ENCODE peak calls at places on chromosomes 12 and 14, in five cellular contexts. A, O, Q, H and S are unnamed samples.

GRCh38 chr14:101068958-101069549 is 165.5 kb upstream of the RTL1 start:
- DNase-seq in A (peak; percentile 29), O (no peak), Q (no peak), H (no peak), S (no peak)

GRCh38 chr14:95339301-95339865 is 19.7 kb upstream of the CLMN start:
- DNase-seq in A (no peak), O (no peak), Q (peak; percentile 44), H (no peak), S (no peak)

GRCh38 chr14:74035556-74035955 is 16.4 kb downstream of the BBOF1 start:
- DNase-seq in A (no peak), O (no peak), Q (no peak), H (no peak), S (no peak)

GRCh38 chr12:92467886-92468285 is 234.9 kb upstream of the PLEKHG7 start:
- DNase-seq in A (no peak), O (no peak), Q (no peak), H (no peak), S (no peak)

GRCh38 chr12:104694161-104694560 is 237.4 kb downstream of the CHST11 start:
- DNase-seq in A (no peak), O (no peak), Q (no peak), H (peak; percentile 61), S (no peak)

GRCh38 chr12:55019784-55020183 is at the start of gene NEUROD4:
- DNase-seq in A (no peak), O (peak; percentile 89), Q (no peak), H (peak; percentile 60), S (no peak)

GRCh38 chr14:97077253-97077653 is 280.1 kb downstream of the VRK1 start:
- DNase-seq in A (no peak), O (no peak), Q (peak; percentile 18), H (no peak), S (peak; percentile 60)

GRCh38 chr12:120076651-120077050 is 39.9 kb downstream of the RAB35 start:
- DNase-seq in A (no peak), O (no peak), Q (no peak), H (no peak), S (no peak)

GRCh38 chr14:55102141-55102547 is 26.9 kb upstream of the LGALS3 start:
- DNase-seq in A (peak; percentile 94), O (no peak), Q (peak; percentile 92), H (peak; percentile 89), S (peak; percentile 89)

GRCh38 chr12:78034025-78034424 is 203.3 kb downstream of the NAV3 start:
- DNase-seq in A (no peak), O (no peak), Q (no peak), H (no peak), S (no peak)

GRCh38 chr14:74663884-74664283 is 49.0 kb downstream of the AREL1 start:
- DNase-seq in A (no peak), O (no peak), Q (no peak), H (no peak), S (no peak)

GRCh38 chr12:20314325-20314724 is 54.0 kb upstream of the PDE3A start:
- DNase-seq in A (no peak), O (no peak), Q (no peak), H (no peak), S (no peak)

DNA sequence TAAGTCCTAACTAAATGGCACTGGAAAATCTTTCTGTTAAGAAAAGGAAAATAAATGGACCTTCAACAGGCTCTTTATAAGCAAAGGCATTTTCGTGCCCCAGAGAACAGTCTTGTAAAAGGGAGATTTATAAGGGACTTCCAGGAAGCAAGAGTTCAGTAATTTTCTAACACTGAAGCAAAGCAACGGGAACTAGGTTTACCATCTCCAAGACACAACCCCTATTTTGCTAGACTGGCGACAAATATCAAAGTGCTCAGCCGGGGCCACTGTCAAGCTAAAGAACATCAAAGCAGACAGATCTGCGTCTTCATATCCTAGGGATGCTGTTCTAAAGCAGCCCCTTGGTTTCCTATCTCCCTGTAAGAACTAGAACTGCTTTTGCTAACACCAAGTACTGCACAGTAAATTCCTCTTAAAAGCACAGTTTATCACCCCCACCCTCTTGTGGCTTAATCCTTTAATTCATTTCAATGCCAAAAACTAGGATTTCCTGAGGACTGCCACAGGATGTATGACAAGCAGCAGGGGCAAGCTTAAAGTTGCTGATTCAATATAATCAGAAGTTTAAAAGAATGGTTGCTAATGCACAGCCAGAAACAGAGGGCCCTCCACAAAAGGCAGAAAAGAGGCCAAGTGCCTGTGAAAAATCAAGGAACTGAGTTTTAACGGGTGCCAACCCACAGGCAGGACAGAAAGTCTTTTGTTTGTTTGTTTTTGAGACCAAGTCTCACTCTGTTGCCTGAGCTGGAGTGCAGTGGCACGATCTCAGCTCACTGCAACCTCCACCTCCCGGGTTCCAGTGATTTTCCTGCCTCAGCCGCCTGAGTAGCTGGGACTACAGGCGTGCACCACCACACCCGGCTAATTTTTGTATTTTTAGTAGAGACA is 44.0 kb upstream of the ISM2 start:
- DNase-seq in A (no peak), O (no peak), Q (no peak), H (no peak), S (no peak)
- H3K27ac ChIP-seq in A (no peak overlapping the region), O (no peak overlapping the region), Q (peak overlapping the region; percentile 7), H (no peak overlapping the region), S (peak overlapping the region; percentile 5)

GRCh38 chr12:34215893-34216285 is 193.6 kb downstream of the ALG10 start:
- DNase-seq in A (no peak), O (no peak), Q (no peak), H (no peak), S (no peak)

GRCh38 chr12:34212651-34213050 is 190.4 kb downstream of the ALG10 start:
- DNase-seq in A (no peak), O (no peak), Q (no peak), H (no peak), S (no peak)

GRCh38 chr12:34215213-34215892 is 193.1 kb downstream of the ALG10 start:
- DNase-seq in A (no peak), O (no peak), Q (no peak), H (no peak), S (no peak)

GRCh38 chr12:34210689-34211530 is 188.6 kb downstream of the ALG10 start:
- DNase-seq in A (no peak), O (no peak), Q (no peak), H (no peak), S (no peak)

DNA sequence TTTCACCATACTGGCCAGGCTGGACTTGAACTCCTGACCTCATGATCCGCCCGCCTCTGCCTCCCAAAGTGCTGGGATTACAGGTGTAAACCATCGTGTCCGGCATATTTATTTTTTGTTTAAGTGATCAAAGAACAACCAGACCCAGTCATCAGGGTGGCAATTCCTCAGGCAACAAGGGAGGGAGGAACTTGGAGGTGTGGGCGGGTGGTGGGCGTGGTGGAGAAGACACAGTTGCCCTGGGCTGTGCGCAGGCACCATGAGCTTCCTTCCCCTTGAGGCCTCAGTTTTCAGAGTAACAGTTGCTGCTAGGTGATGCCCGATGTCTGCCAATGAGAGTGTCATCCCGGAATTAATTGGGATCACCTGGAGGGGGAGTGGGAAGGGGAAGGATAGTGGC is 191.7 kb downstream of the ALG10 start:
- DNase-seq in A (no peak), O (no peak), Q (no peak), H (no peak), S (no peak)
- H3K9me3 ChIP-seq in A (no peaks in the 10 kb centered on the region), O (peaks cover 11% of the 10 kb centered on the region), Q (no peaks in the 10 kb centered on the region), H (no peaks in the 10 kb centered on the region), S (no peaks in the 10 kb centered on the region)

GRCh38 chr12:116196226-116196625 is 81.3 kb downstream of the MED13L start:
- DNase-seq in A (no peak), O (no peak), Q (no peak), H (no peak), S (no peak)
- H3K4me1 ChIP-seq in A (no peaks in the 10 kb centered on the region), O (peaks cover 1% of the 10 kb centered on the region), Q (peaks cover 3% of the 10 kb centered on the region), H (peaks cover 8% of the 10 kb centered on the region), S (peaks cover 48% of the 10 kb centered on the region)

GRCh38 chr14:104345316-104346111 is 207.1 kb downstream of the KIF26A start:
- DNase-seq in A (no peak), O (no peak), Q (no peak), H (no peak), S (no peak)
- H3K27ac ChIP-seq in A (no peak overlapping the region), O (no peak overlapping the region), Q (no peak overlapping the region), H (no peak overlapping the region), S (no peak overlapping the region)

DNA sequence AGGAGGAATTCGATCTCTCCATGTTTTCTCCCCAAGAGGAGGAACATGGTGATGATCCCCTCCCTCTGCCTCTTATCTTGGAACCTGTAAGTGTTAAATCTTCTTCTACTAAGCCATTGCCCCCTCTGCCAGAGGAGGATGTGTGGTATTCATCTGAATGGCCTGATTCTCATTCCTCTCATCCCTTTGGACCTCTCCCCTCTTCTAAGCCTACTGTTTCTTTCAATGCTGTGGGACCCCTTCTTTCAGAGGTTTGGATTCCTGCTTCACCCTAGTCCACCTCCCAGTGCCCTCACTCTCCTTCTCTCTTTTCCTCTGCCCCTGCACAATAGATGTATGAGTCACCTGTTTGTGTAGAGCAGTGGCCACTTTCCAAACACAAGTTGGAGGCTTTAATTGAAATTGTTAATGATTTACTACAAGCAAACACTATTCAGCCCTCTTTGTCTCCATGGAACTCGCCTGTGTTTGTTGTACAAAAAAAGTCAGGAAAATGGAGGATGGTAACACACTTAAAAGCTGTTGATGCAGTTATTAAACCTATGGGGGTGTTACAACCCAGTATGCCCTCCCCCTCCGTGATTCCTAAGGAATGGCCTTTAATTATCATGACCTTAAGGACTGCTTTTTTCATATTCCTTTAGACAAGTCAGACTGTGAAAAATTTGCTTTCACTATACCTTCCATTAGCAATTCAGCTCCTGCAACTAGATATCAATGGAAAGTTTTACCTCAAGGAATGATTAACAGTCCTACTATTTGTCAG is 192.1 kb upstream of the ALG10B start:
- DNase-seq in A (no peak), O (no peak), Q (no peak), H (peak; percentile 40), S (no peak)
- H3K9me3 ChIP-seq in A (peaks cover 5% of the 10 kb centered on the region), O (peaks cover 8% of the 10 kb centered on the region), Q (peaks cover 5% of the 10 kb centered on the region), H (no peaks in the 10 kb centered on the region), S (no peaks in the 10 kb centered on the region)

DNA sequence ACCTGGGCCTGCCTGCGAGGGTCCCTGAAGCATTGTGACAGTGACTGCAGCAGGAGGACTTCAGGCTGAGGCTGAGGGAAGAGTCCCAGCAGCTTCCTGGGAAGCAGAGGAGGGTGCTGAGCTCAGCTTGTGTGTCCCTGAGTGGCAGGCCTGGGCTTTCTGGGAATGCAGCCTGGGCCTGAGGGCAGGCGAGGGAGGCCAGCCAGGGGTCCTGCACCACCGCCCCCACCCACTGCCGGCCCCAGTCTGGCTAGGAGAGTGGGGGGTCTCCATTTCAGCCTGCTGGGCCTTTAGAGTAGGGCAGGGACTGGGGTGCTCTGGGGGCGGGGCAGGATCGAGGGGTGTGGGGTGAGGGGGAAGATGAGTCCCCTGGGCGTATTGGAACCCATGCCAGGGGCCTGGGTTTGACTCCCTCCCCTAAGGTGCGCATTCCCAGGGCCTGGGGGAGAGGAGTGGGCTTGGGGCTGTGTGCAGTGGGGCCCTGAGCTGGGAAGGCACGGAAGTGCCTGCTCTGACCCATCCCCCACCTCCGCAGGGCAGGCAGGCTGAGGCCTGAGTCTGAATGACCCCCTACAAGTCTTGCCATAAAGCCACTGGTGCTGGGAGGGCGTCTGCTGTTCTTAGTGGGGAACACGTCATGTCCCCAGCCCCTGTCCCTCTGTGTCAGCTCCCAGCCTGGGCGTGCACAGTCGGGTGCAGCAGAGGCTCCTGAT is 46.4 kb downstream of the KRT80 start:
- DNase-seq in A (no peak), O (no peak), Q (peak; percentile 37), H (no peak), S (no peak)
- H3K4me1 ChIP-seq in A (peaks cover 17% of the 10 kb centered on the region), O (peaks cover 9% of the 10 kb centered on the region), Q (peaks cover 10% of the 10 kb centered on the region), H (peaks cover 38% of the 10 kb centered on the region), S (peaks cover 42% of the 10 kb centered on the region)